ENCODE peak calls at places on chromosome 6, in five cellular contexts. Q is pons, G is ecto neural progenitor cell, S is NCI-H1930, F is NCI-H510A treated with DMSO at 0.1 percent for 48 hours. D is an unnamed sample.

GRCh38 chr6:137728386-137729349 is 138.4 kb upstream of the TNFAIP3 start:
- DNase-seq in Q (no peak), G (no peak), S (no peak), F (no peak), D (no peak)

GRCh38 chr6:13355969-13356368 is 27.6 kb upstream of the TBC1D7 start:
- DNase-seq in Q (no peak), G (no peak), S (no peak), F (no peak), D (no peak)

GRCh38 chr6:36947570-36948351 is 6.8 kb upstream of the PI16 start:
- DNase-seq in Q (peak; percentile 99), G (no peak), S (no peak), F (no peak), D (no peak)

GRCh38 chr6:134549854-134550253 is 231.9 kb upstream of the SGK1 start:
- DNase-seq in Q (no peak), G (no peak), S (no peak), F (no peak), D (no peak)

GRCh38 chr6:109265530-109265929 is 116.7 kb downstream of the CD164 start:
- DNase-seq in Q (no peak), G (no peak), S (no peak), F (no peak), D (no peak)

GRCh38 chr6:36968266-36968977 is 13.9 kb downstream of the PI16 start:
- DNase-seq in Q (no peak), G (no peak), S (no peak), F (no peak), D (no peak)

GRCh38 chr6:158040804-158041347 is 59.2 kb downstream of the SYNJ2 start:
- DNase-seq in Q (no peak), G (no peak), S (no peak), F (no peak), D (no peak)

GRCh38 chr6:38110407-38111025 is 291.0 kb downstream of the ZFAND3 start:
- DNase-seq in Q (peak; percentile 61), G (no peak), S (peak; percentile 9), F (peak; percentile 83), D (no peak)

GRCh38 chr6:140029551-140029950 is 655.1 kb upstream of the CITED2 start:
- DNase-seq in Q (no peak), G (no peak), S (no peak), F (no peak), D (no peak)

GRCh38 chr6:160333841-160334240 is 14.3 kb upstream of the SLC22A3 start:
- DNase-seq in Q (no peak), G (no peak), S (no peak), F (no peak), D (no peak)

GRCh38 chr6:144439016-144439415 is 153.9 kb downstream of the UTRN start:
- DNase-seq in Q (no peak), G (no peak), S (no peak), F (no peak), D (no peak)

GRCh38 chr6:130742282-130742681 is 84.9 kb upstream of the SMLR1 start:
- DNase-seq in Q (no peak), G (no peak), S (no peak), F (no peak), D (no peak)

GRCh38 chr6:24864345-24864744 is 65.6 kb upstream of the ARMH2 start:
- DNase-seq in Q (no peak), G (no peak), S (no peak), F (peak; percentile 69), D (no peak)

GRCh38 chr6:85355816-85356215 is 94.1 kb upstream of the NT5E start:
- DNase-seq in Q (no peak), G (no peak), S (no peak), F (no peak), D (no peak)

GRCh38 chr6:39260953-39261352 is 31.7 kb upstream of the KCNK5 start:
- DNase-seq in Q (no peak), G (no peak), S (no peak), F (no peak), D (no peak)

GRCh38 chr6:23180504-23181293 is 611.3 kb downstream of the HDGFL1 start:
- DNase-seq in Q (peak; percentile 92), G (peak; percentile 82), S (no peak), F (peak; percentile 13), D (peak; percentile 99)

GRCh38 chr6:151616600-151616999 is 122.8 kb downstream of the CCDC170 start:
- DNase-seq in Q (no peak), G (no peak), S (no peak), F (no peak), D (no peak)

GRCh38 chr6:3913958-3914337 is 64.8 kb downstream of the FAM50B start:
- DNase-seq in Q (no peak), G (no peak), S (no peak), F (no peak), D (no peak)

GRCh38 chr6:140590641-140591040 is 1216.2 kb upstream of the CITED2 start:
- DNase-seq in Q (no peak), G (no peak), S (no peak), F (no peak), D (no peak)

GRCh38 chr6:45192556-45192955 is 135.6 kb upstream of the RUNX2 start:
- DNase-seq in Q (no peak), G (no peak), S (no peak), F (no peak), D (no peak)

GRCh38 chr6:15399651-15400470 is 154.0 kb downstream of the JARID2 start:
- DNase-seq in Q (peak; percentile 92), G (peak; percentile 58), S (no peak), F (peak; percentile 56), D (peak; percentile 83)

GRCh38 chr6:149387787-149388512 is 12.1 kb upstream of the SUMO4 start:
- DNase-seq in Q (no peak), G (no peak), S (no peak), F (no peak), D (no peak)

GRCh38 chr6:27188885-27189418 is 58.5 kb upstream of the PRSS16 start:
- DNase-seq in Q (peak; percentile 78), G (peak; percentile 67), S (peak; percentile 61), F (peak; percentile 84), D (peak; percentile 86)

GRCh38 chr6:45504947-45505346 is 127.2 kb upstream of the SUPT3H start:
- DNase-seq in Q (no peak), G (no peak), S (no peak), F (peak; percentile 88), D (no peak)

GRCh38 chr6:20751293-20751946 is 217.2 kb downstream of the CDKAL1 start:
- DNase-seq in Q (no peak), G (no peak), S (no peak), F (no peak), D (no peak)

GRCh38 chr6:80543598-80544181 is 437.2 kb downstream of the BCKDHB start:
- DNase-seq in Q (peak; percentile 28), G (no peak), S (no peak), F (no peak), D (no peak)

GRCh38 chr6:38027685-38028373 is 208.3 kb downstream of the ZFAND3 start:
- DNase-seq in Q (no peak), G (no peak), S (no peak), F (no peak), D (peak; percentile 43)

GRCh38 chr6:24720131-24720603 is 1.2 kb upstream of the C6orf62 start:
- DNase-seq in Q (no peak), G (peak; percentile 67), S (peak; percentile 13), F (no peak), D (peak; percentile 48)

GRCh38 chr6:5084192-5084786 is 852 bp upstream of the PPP1R3G start:
- DNase-seq in Q (no peak), G (no peak), S (no peak), F (no peak), D (no peak)

GRCh38 chr6:169722362-169723199 is 1.7 kb downstream of the PHF10 start:
- DNase-seq in Q (peak; percentile 44), G (peak; percentile 60), S (no peak), F (no peak), D (peak; percentile 30)

GRCh38 chr6:105178636-105179035 is 1.2 kb downstream of the POPDC3 start:
- DNase-seq in Q (peak; percentile 52), G (no peak), S (no peak), F (no peak), D (no peak)

GRCh38 chr6:130783416-130784107 is 43.6 kb upstream of the SMLR1 start:
- DNase-seq in Q (no peak), G (no peak), S (no peak), F (no peak), D (no peak)

GRCh38 chr6:4607026-4607704 is 169.0 kb upstream of the CDYL start:
- DNase-seq in Q (peak; percentile 66), G (no peak), S (no peak), F (no peak), D (peak; percentile 98)

D was measured in G401.